ENCODE peak calls at places on chromosomes 6 and 20, in six cellular contexts. One of them, this sample, is unnamed.

GRCh38 chr6:167474725-167475124 is 149.8 kb downstream of the TTLL2 start:
- DNase-seq in heart left ventricle: no peak
- DNase-seq in right atrium auricular region: peak; percentile 54
- DNase-seq in AG04450: no peak
- DNase-seq in WERI-Rb-1: no peak
- DNase-seq in PC-3: no peak
- DNase-seq in this sample: no peak

GRCh38 chr6:134882426-134883038 is 67.4 kb downstream of the ALDH8A1 start:
- DNase-seq in PC-3: peak; percentile 70
- DNase-seq in AG04450: peak; percentile 63
- DNase-seq in heart left ventricle: peak; percentile 60
- DNase-seq in right atrium auricular region: peak; percentile 85
- DNase-seq in WERI-Rb-1: peak; percentile 62
- DNase-seq in this sample: peak; percentile 68

GRCh38 chr20:32237419-32237818 is 29.7 kb downstream of the POFUT1 start:
- DNase-seq in PC-3: no peak
- DNase-seq in right atrium auricular region: no peak
- DNase-seq in heart left ventricle: no peak
- DNase-seq in WERI-Rb-1: no peak
- DNase-seq in AG04450: no peak
- DNase-seq in this sample: no peak

GRCh38 chr6:55758156-55758942 is 117.0 kb downstream of the BMP5 start:
- DNase-seq in right atrium auricular region: no peak
- DNase-seq in PC-3: peak; percentile 97
- DNase-seq in WERI-Rb-1: no peak
- DNase-seq in AG04450: peak; percentile 67
- DNase-seq in heart left ventricle: no peak
- DNase-seq in this sample: peak; percentile 28

GRCh38 chr20:62726276-62726675 is 17.6 kb downstream of the NTSR1 start:
- DNase-seq in heart left ventricle: no peak
- DNase-seq in right atrium auricular region: no peak
- DNase-seq in AG04450: no peak
- DNase-seq in PC-3: no peak
- DNase-seq in WERI-Rb-1: no peak
- DNase-seq in this sample: no peak

GRCh38 chr20:21710341-21710740 is 4.9 kb downstream of the PAX1 start:
- DNase-seq in heart left ventricle: no peak
- DNase-seq in right atrium auricular region: no peak
- DNase-seq in PC-3: no peak
- DNase-seq in WERI-Rb-1: no peak
- DNase-seq in AG04450: no peak
- DNase-seq in this sample: no peak

GRCh38 chr6:39602590-39603319 is 122.5 kb downstream of the KIF6 start:
- DNase-seq in AG04450: no peak
- DNase-seq in PC-3: no peak
- DNase-seq in WERI-Rb-1: no peak
- DNase-seq in right atrium auricular region: no peak
- DNase-seq in heart left ventricle: no peak
- DNase-seq in this sample: no peak

GRCh38 chr20:47854687-47855212 is 69.5 kb upstream of the SULF2 start:
- DNase-seq in right atrium auricular region: no peak
- DNase-seq in PC-3: peak; percentile 84
- DNase-seq in heart left ventricle: no peak
- DNase-seq in WERI-Rb-1: peak; percentile 75
- DNase-seq in AG04450: peak; percentile 7
- DNase-seq in this sample: no peak

GRCh38 chr6:13454286-13455221 is 32.8 kb downstream of the GFOD1 start:
- DNase-seq in heart left ventricle: peak; percentile 47
- DNase-seq in AG04450: peak; percentile 53
- DNase-seq in PC-3: peak; percentile 57
- DNase-seq in right atrium auricular region: peak; percentile 70
- DNase-seq in WERI-Rb-1: peak; percentile 42
- DNase-seq in this sample: no peak

GRCh38 chr6:130620338-130620781 is 206.8 kb upstream of the SMLR1 start:
- DNase-seq in WERI-Rb-1: no peak
- DNase-seq in heart left ventricle: no peak
- DNase-seq in PC-3: peak; percentile 41
- DNase-seq in right atrium auricular region: no peak
- DNase-seq in AG04450: no peak
- DNase-seq in this sample: no peak

GRCh38 chr6:47153066-47153755 is 111.1 kb upstream of the ADGRF1 start:
- DNase-seq in heart left ventricle: no peak
- DNase-seq in PC-3: no peak
- DNase-seq in WERI-Rb-1: no peak
- DNase-seq in right atrium auricular region: no peak
- DNase-seq in AG04450: no peak
- DNase-seq in this sample: no peak

GRCh38 chr6:105780146-105780860 is 305.8 kb upstream of the PRDM1 start:
- DNase-seq in AG04450: no peak
- DNase-seq in PC-3: peak; percentile 39
- DNase-seq in WERI-Rb-1: no peak
- DNase-seq in right atrium auricular region: no peak
- DNase-seq in heart left ventricle: no peak
- DNase-seq in this sample: no peak

GRCh38 chr20:3282271-3283221 is 43.6 kb upstream of the SLC4A11 start:
- DNase-seq in heart left ventricle: no peak
- DNase-seq in AG04450: no peak
- DNase-seq in WERI-Rb-1: no peak
- DNase-seq in PC-3: no peak
- DNase-seq in right atrium auricular region: no peak
- DNase-seq in this sample: no peak

GRCh38 chr6:7139835-7140470 is 32.2 kb downstream of the RREB1 start:
- DNase-seq in WERI-Rb-1: no peak
- DNase-seq in AG04450: no peak
- DNase-seq in heart left ventricle: no peak
- DNase-seq in right atrium auricular region: no peak
- DNase-seq in PC-3: no peak
- DNase-seq in this sample: no peak

GRCh38 chr20:23417861-23418260 is 3.4 kb downstream of the NAPB start:
- DNase-seq in right atrium auricular region: no peak
- DNase-seq in AG04450: no peak
- DNase-seq in PC-3: no peak
- DNase-seq in WERI-Rb-1: no peak
- DNase-seq in heart left ventricle: no peak
- DNase-seq in this sample: no peak

DNA sequence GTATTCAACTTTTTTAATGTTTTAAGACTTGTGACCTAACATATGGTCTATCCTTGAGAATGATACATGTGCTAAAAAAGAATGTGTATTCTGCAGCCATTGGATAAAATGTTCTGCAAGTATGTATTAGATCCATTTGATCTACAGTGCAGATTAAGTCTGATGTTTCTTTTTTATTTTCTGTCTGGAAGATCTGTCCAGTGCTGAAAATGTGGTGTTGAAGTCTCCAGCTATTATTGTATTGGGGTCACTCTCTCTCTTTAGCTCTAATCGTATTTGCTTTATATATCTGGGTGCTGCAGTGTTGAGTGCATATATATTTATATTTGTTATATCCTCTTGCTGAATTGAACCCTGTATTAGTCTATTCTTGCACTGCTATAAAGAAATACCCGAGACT is 44.2 kb upstream of the TRIM39 start:
- DNase-seq in right atrium auricular region: no peak
- DNase-seq in AG04450: no peak
- DNase-seq in WERI-Rb-1: no peak
- DNase-seq in PC-3: no peak
- DNase-seq in heart left ventricle: no peak
- DNase-seq in this sample: no peak
- H3K9me3 ChIP-seq in right atrium auricular region: peaks cover 26% of the 10 kb centered on the region
- H3K9me3 ChIP-seq in AG04450: peaks cover 35% of the 10 kb centered on the region
- H3K9me3 ChIP-seq in WERI-Rb-1: peaks cover 82% of the 10 kb centered on the region
- H3K9me3 ChIP-seq in PC-3: peaks cover 21% of the 10 kb centered on the region
- H3K9me3 ChIP-seq in heart left ventricle: peaks cover 99% of the 10 kb centered on the region
- H3K9me3 ChIP-seq in this sample: peaks cover 3% of the 10 kb centered on the region

DNA sequence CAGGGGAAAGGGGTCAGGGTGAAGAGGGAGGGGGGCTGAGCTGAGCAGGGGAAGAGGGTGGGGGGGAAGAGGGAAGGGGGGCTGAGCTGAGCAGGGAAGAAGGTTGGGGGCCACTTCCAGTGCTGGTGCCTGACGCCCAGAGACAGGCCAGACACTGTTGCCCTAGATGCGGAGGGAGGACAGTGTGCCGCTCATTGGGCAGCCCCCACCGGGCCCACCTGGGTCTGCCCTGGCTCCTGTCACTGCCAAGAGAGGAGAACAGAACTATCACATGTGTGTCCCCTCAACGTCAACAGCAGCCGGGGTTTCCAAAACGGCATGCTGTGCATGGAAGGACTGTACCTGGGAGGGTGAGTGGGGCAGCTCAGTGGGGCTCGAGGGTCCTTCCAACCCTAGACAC is 342.1 kb downstream of the CDH4 start:
- DNase-seq in right atrium auricular region: no peak
- DNase-seq in heart left ventricle: no peak
- DNase-seq in AG04450: no peak
- DNase-seq in PC-3: no peak
- DNase-seq in WERI-Rb-1: no peak
- DNase-seq in this sample: no peak
- H3K9me3 ChIP-seq in right atrium auricular region: no peaks in the 10 kb centered on the region
- H3K9me3 ChIP-seq in heart left ventricle: peaks cover 26% of the 10 kb centered on the region
- H3K9me3 ChIP-seq in AG04450: peaks cover 68% of the 10 kb centered on the region
- H3K9me3 ChIP-seq in PC-3: no peaks in the 10 kb centered on the region
- H3K9me3 ChIP-seq in WERI-Rb-1: peaks cover 12% of the 10 kb centered on the region
- H3K9me3 ChIP-seq in this sample: no peaks in the 10 kb centered on the region

GRCh38 chr20:39553120-39553519 is 591.0 kb downstream of the DHX35 start:
- DNase-seq in right atrium auricular region: no peak
- DNase-seq in AG04450: no peak
- DNase-seq in WERI-Rb-1: no peak
- DNase-seq in PC-3: no peak
- DNase-seq in heart left ventricle: no peak
- DNase-seq in this sample: no peak

DNA sequence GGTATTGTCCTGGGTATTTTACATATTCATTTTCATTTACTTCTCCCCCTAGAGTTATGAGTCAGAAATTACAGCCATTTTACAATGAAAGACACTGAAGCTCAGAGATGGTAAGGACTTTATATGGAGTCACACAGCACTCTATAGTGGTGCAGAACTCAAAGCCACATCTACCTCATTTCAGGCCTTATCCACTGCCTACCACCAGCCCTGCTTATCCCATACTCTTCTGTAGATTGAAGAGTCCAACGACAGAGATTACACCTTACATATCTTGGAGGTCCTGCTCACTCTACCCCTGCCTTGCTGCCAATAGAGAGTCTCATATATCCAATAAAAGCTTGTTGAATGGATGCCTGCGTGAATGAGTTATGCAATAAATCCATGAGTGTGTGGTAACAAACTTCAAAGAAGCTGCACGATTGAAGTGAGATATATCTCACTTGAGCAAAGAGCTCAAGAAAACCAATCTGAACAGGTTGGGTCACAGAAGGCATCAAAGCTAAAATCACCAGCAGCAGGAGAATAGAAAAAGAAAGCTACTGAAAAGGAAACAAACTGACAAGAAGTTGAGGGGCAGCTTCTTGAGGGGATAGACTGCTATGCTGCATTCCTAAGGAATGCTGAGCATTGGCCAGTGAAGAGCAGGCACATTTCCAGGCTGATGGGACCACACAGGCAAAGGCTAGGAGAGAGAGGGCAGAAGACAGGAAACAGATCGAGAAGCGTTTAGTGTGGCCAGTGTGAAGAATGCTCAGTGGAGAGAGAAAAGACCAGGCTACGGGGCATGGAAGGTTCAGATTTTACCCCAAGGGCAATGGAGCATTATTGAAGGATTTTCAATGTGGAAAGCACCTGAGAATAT is 585.6 kb downstream of the DHX35 start:
- DNase-seq in WERI-Rb-1: no peak
- DNase-seq in heart left ventricle: no peak
- DNase-seq in AG04450: no peak
- DNase-seq in PC-3: no peak
- DNase-seq in right atrium auricular region: no peak
- DNase-seq in this sample: no peak
- H3K9me3 ChIP-seq in WERI-Rb-1: no peaks in the 10 kb centered on the region
- H3K9me3 ChIP-seq in heart left ventricle: no peaks in the 10 kb centered on the region
- H3K9me3 ChIP-seq in AG04450: no peaks in the 10 kb centered on the region
- H3K9me3 ChIP-seq in PC-3: peaks cover 27% of the 10 kb centered on the region
- H3K9me3 ChIP-seq in right atrium auricular region: no peaks in the 10 kb centered on the region
- H3K9me3 ChIP-seq in this sample: no peaks in the 10 kb centered on the region

GRCh38 chr20:40049838-40050237 is 639.2 kb downstream of the MAFB start:
- DNase-seq in WERI-Rb-1: no peak
- DNase-seq in heart left ventricle: no peak
- DNase-seq in PC-3: no peak
- DNase-seq in right atrium auricular region: no peak
- DNase-seq in AG04450: no peak
- DNase-seq in this sample: no peak

GRCh38 chr20:40056186-40056585 is 632.9 kb downstream of the MAFB start:
- DNase-seq in right atrium auricular region: no peak
- DNase-seq in PC-3: no peak
- DNase-seq in WERI-Rb-1: no peak
- DNase-seq in heart left ventricle: no peak
- DNase-seq in AG04450: no peak
- DNase-seq in this sample: no peak

GRCh38 chr20:40050596-40050995 is 638.4 kb downstream of the MAFB start:
- DNase-seq in AG04450: no peak
- DNase-seq in right atrium auricular region: no peak
- DNase-seq in WERI-Rb-1: no peak
- DNase-seq in PC-3: no peak
- DNase-seq in heart left ventricle: no peak
- DNase-seq in this sample: no peak

GRCh38 chr20:40054311-40054710 is 634.7 kb downstream of the MAFB start:
- DNase-seq in PC-3: no peak
- DNase-seq in AG04450: no peak
- DNase-seq in heart left ventricle: no peak
- DNase-seq in WERI-Rb-1: no peak
- DNase-seq in right atrium auricular region: no peak
- DNase-seq in this sample: no peak
- H3K9me3 ChIP-seq in PC-3: peaks cover 18% of the 10 kb centered on the region
- H3K9me3 ChIP-seq in AG04450: no peaks in the 10 kb centered on the region
- H3K9me3 ChIP-seq in heart left ventricle: no peaks in the 10 kb centered on the region
- H3K9me3 ChIP-seq in WERI-Rb-1: no peaks in the 10 kb centered on the region
- H3K9me3 ChIP-seq in right atrium auricular region: no peaks in the 10 kb centered on the region
- H3K9me3 ChIP-seq in this sample: no peaks in the 10 kb centered on the region

GRCh38 chr6:17144016-17144415 is 42.2 kb downstream of the STMND1 start:
- DNase-seq in PC-3: no peak
- DNase-seq in AG04450: no peak
- DNase-seq in heart left ventricle: no peak
- DNase-seq in WERI-Rb-1: no peak
- DNase-seq in right atrium auricular region: no peak
- DNase-seq in this sample: no peak

GRCh38 chr6:17132967-17133366 is 31.1 kb downstream of the STMND1 start:
- DNase-seq in PC-3: no peak
- DNase-seq in WERI-Rb-1: no peak
- DNase-seq in right atrium auricular region: no peak
- DNase-seq in AG04450: no peak
- DNase-seq in heart left ventricle: no peak
- DNase-seq in this sample: no peak

DNA sequence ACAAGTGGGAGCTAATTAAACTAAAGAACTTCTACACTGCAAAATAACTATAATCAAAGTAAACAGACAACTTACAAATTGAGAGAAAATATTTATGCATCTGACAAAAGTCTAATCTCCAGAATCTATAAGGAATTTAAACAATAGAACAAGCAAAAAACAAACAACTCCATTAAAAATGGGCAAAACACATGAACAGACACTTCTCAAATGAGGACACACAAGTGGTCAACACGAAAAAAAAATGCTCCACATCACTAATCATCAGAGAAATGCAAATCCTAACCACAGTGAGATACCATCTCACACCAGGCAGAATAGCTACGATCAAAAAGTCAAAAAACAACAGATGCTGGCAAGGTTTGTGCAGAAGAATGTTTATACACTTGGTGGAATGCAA is 36.2 kb downstream of the STMND1 start:
- DNase-seq in heart left ventricle: no peak
- DNase-seq in AG04450: no peak
- DNase-seq in WERI-Rb-1: no peak
- DNase-seq in PC-3: no peak
- DNase-seq in right atrium auricular region: no peak
- DNase-seq in this sample: no peak
- H3K9me3 ChIP-seq in heart left ventricle: peaks cover 35% of the 10 kb centered on the region
- H3K9me3 ChIP-seq in AG04450: peaks cover 3% of the 10 kb centered on the region
- H3K9me3 ChIP-seq in WERI-Rb-1: peaks cover 31% of the 10 kb centered on the region
- H3K9me3 ChIP-seq in PC-3: no peaks in the 10 kb centered on the region
- H3K9me3 ChIP-seq in right atrium auricular region: no peaks in the 10 kb centered on the region
- H3K9me3 ChIP-seq in this sample: peaks cover 3% of the 10 kb centered on the region

GRCh38 chr20:46501961-46502360 is 11.4 kb downstream of the ZNF334 start:
- DNase-seq in AG04450: no peak
- DNase-seq in PC-3: no peak
- DNase-seq in WERI-Rb-1: no peak
- DNase-seq in right atrium auricular region: no peak
- DNase-seq in heart left ventricle: no peak
- DNase-seq in this sample: no peak
- H3K9me3 ChIP-seq in AG04450: peaks cover 13% of the 10 kb centered on the region
- H3K9me3 ChIP-seq in PC-3: peaks cover 54% of the 10 kb centered on the region
- H3K9me3 ChIP-seq in WERI-Rb-1: peaks cover 30% of the 10 kb centered on the region
- H3K9me3 ChIP-seq in right atrium auricular region: peaks cover 13% of the 10 kb centered on the region
- H3K9me3 ChIP-seq in heart left ventricle: peaks cover 49% of the 10 kb centered on the region
- H3K9me3 ChIP-seq in this sample: no peaks in the 10 kb centered on the region

This sample was measured in SK-N-MC.